ENCODE peak calls at places on chromosomes 16 and 17, in four cellular contexts. One of them, this sample, is unnamed.

GRCh38 chr17:46274238-46274637 is 20.7 kb upstream of the LRRC37A start:
- DNase-seq in H1: peak
- DNase-seq in HCT116: no peak
- DNase-seq in tibial nerve: no peak
- DNase-seq in this sample: no peak

GRCh38 chr17:47729486-47729885 is 3.5 kb upstream of the TBX21 start:
- DNase-seq in tibial nerve: no peak
- DNase-seq in HCT116: no peak
- DNase-seq in H1: no peak
- DNase-seq in this sample: no peak

GRCh38 chr17:35766903-35767510 is 6.3 kb downstream of the C17orf50 start:
- DNase-seq in H1: no peak
- DNase-seq in HCT116: no peak
- DNase-seq in tibial nerve: no peak
- DNase-seq in this sample: no peak

GRCh38 chr16:70428178-70428998 is 10.5 kb downstream of the ST3GAL2 start:
- DNase-seq in HCT116: peak
- DNase-seq in tibial nerve: peak
- DNase-seq in H1: peak
- DNase-seq in this sample: peak

GRCh38 chr16:87541882-87542234 is 49.0 kb upstream of the ZCCHC14 start:
- DNase-seq in tibial nerve: no peak
- DNase-seq in HCT116: no peak
- DNase-seq in H1: no peak
- DNase-seq in this sample: no peak

GRCh38 chr17:63476857-63477470 is at the start of gene ACE:
- DNase-seq in HCT116: no peak
- DNase-seq in H1: peak
- DNase-seq in tibial nerve: no peak
- DNase-seq in this sample: no peak

GRCh38 chr17:7211512-7212277 is 7.9 kb downstream of the DLG4 start:
- DNase-seq in H1: no peak
- DNase-seq in tibial nerve: no peak
- DNase-seq in HCT116: no peak
- DNase-seq in this sample: no peak

GRCh38 chr17:7552621-7553051 is 3.8 kb downstream of the TNFSF12 start:
- DNase-seq in tibial nerve: no peak
- DNase-seq in H1: no peak
- DNase-seq in HCT116: no peak
- DNase-seq in this sample: no peak

GRCh38 chr16:8493885-8494487 is 96.3 kb downstream of the TMEM114 start:
- DNase-seq in tibial nerve: no peak
- DNase-seq in H1: peak
- DNase-seq in HCT116: no peak
- DNase-seq in this sample: no peak

GRCh38 chr16:81901483-81901882 is 109.8 kb downstream of the SDR42E1 start:
- DNase-seq in H1: no peak
- DNase-seq in tibial nerve: no peak
- DNase-seq in HCT116: no peak
- DNase-seq in this sample: no peak

GRCh38 chr16:86994215-86994614 is 323.0 kb downstream of the C16orf95 start:
- DNase-seq in H1: no peak
- DNase-seq in tibial nerve: no peak
- DNase-seq in HCT116: no peak
- DNase-seq in this sample: no peak

GRCh38 chr17:32265192-32265895 is at the start of gene RHBDL3:
- DNase-seq in H1: no peak
- DNase-seq in HCT116: no peak
- DNase-seq in tibial nerve: no peak
- DNase-seq in this sample: peak

GRCh38 chr16:85354623-85355514 is 242.6 kb upstream of the CIBAR2 start:
- DNase-seq in tibial nerve: no peak
- DNase-seq in H1: no peak
- DNase-seq in HCT116: no peak
- DNase-seq in this sample: no peak

DNA sequence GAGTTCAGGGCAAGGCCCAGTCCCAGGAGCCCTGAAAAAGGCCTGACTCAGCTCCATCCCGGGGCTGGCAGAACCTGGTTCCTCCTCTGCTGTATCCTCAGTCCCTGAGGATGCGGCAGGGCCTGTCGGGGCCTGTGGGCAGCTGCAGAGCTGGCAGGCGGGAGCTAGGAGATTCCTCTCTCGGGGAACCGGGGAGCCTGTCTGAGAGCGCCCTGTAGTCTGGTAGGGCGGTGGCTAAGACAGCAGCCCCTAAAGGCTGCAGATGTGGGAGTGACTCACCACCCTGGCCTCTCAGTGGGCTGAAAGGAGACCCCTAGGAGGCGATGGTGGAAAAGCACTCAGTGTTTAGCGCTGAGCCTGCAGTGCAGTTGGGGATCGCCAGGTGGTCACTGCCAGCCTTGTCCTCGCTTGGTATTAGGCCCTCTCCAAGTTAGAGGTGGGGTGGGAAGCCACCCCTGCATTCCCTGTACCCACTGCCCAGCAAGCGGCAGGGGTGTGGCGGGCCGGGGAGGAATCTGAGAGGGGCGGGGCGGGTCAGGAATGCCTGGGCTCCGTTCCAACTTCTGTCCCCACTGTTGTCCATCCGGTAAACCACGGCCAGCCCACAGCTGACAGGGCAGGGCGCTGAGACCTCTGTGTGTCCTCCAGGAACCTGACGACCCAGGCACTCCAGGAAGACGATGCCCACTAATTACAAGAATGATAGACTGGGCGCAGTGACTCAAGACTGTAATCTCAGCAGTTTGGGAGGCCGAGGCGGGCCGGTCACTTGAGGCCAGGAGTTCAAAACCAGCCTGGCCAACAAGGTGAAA is 29.5 kb upstream of the CDH1 start:
- DNase-seq in tibial nerve: no peak
- DNase-seq in H1: peak
- DNase-seq in HCT116: peak
- DNase-seq in this sample: no peak
- TF ChIP-seq CTCF in tibial nerve: no peak
- TF ChIP-seq CTCF in H1: peak
- TF ChIP-seq CTCF in HCT116: peak
- TF ChIP-seq CTCF in this sample: no peak

DNA sequence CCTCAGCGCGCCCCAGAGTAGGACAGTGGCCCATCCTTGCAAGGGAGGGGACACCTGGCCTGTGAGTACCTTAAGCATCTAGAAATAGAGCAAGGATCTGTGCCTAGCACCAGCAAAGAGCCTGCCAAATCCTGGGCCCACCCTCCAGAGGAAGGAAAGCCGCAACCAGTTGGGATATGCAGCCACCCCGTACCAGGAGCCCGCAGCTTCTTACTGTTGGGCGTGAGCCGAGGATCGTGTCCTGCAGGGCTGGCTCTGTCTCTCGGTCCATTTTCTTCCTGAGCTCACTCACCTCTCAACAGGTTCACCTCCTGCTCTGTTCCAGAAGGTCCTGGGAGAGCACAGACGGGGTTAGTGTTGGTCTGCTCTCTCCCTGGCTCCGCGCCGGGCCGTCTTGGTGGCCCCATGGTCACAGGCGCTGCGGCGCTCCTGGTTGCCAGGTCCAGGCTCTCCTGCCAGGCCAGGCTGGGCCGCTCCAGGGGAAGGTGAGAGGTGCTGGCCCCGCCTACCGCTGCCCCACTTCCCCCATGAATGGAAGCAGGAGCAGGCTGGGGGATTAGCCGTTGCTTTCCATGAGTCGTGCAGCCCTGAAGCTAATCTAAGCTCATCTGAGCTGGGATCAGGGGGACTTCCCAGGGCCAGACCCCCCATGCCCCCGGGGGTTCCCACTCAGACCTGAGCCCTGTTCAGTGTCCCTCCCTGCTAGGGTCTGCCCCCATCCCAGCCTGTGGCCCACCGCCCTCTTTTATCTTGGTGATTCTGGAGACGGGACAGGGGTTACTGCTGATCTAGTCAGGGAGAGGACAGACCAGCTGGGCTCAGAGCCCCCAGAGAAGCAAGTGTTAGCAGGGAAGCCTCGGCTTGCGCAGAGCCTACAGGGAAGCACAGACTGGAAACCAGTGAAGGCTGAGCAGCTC is 12.7 kb downstream of the ENDOV start:
- DNase-seq in tibial nerve: no peak
- DNase-seq in H1: peak
- DNase-seq in HCT116: no peak
- DNase-seq in this sample: peak
- TF ChIP-seq POLR2A in tibial nerve: no peak
- TF ChIP-seq POLR2A in H1: no peak
- TF ChIP-seq POLR2A in HCT116: no peak
- TF ChIP-seq POLR2A in this sample: no peak

DNA sequence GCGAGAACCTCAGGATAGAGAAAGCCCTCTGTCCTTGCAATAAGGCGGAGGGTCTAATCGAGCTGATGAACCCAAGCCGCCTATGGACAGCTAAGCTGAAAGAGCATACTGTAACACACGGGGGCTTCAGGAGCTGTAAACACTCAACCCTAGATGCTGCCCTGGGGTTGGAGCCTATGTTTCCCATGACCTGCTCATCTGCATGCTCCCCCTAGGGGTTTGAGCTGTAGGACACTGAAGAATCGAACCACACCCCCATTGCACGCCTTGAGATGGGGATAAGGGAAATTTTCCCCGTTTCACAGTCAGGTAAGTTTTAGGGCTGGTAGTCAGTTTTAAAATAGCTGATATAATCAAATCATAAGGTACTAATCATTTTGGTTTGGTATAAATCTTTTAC is 675.6 kb upstream of the CDH8 start:
- DNase-seq in tibial nerve: no peak
- DNase-seq in H1: peak
- DNase-seq in HCT116: no peak
- DNase-seq in this sample: no peak
- TF ChIP-seq CTCF in tibial nerve: no peak
- TF ChIP-seq CTCF in H1: peak
- TF ChIP-seq CTCF in HCT116: no peak
- TF ChIP-seq CTCF in this sample: no peak

GRCh38 chr16:9852003-9852402 is 330.2 kb downstream of the GRIN2A start:
- DNase-seq in H1: no peak
- DNase-seq in tibial nerve: no peak
- DNase-seq in HCT116: no peak
- DNase-seq in this sample: no peak
- TF ChIP-seq POLR2A in H1: no peak
- TF ChIP-seq POLR2A in tibial nerve: no peak
- TF ChIP-seq POLR2A in HCT116: no peak
- TF ChIP-seq POLR2A in this sample: no peak

DNA sequence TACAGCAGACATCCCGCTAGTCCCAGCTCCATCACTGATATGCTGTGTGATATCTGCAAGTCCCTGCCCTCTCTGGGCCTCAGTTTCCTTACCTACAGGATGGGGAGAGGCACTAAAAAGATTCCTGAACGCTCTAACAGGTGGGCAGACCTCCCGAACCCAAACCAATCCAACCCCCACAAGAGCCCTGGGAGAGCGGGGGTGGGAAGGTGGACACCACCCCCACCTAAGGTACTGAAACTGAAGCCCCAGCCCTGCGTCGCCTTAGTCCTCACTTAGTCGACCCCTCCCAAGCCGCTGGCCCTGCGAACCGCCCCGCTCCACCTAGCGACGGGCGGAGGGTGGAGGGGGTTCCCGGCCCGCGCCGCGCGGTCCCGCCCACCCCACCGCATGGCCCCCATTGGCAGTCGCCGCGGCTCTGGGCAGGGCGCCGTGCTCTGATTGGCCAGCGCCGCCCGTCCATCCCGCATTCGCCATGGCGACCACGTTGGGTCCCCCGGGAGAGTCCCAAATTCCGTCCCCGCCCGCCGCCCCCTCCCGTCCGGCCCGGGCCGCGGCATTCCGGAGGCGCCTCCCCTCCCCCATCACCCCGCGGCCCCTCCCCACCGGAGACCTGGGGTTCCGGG is 578 bp downstream of the CCDC102A start:
- DNase-seq in tibial nerve: peak
- DNase-seq in H1: peak
- DNase-seq in HCT116: peak
- DNase-seq in this sample: peak
- TF ChIP-seq CTCF in tibial nerve: no peak
- TF ChIP-seq CTCF in H1: peak
- TF ChIP-seq CTCF in HCT116: no peak
- TF ChIP-seq CTCF in this sample: peak

DNA sequence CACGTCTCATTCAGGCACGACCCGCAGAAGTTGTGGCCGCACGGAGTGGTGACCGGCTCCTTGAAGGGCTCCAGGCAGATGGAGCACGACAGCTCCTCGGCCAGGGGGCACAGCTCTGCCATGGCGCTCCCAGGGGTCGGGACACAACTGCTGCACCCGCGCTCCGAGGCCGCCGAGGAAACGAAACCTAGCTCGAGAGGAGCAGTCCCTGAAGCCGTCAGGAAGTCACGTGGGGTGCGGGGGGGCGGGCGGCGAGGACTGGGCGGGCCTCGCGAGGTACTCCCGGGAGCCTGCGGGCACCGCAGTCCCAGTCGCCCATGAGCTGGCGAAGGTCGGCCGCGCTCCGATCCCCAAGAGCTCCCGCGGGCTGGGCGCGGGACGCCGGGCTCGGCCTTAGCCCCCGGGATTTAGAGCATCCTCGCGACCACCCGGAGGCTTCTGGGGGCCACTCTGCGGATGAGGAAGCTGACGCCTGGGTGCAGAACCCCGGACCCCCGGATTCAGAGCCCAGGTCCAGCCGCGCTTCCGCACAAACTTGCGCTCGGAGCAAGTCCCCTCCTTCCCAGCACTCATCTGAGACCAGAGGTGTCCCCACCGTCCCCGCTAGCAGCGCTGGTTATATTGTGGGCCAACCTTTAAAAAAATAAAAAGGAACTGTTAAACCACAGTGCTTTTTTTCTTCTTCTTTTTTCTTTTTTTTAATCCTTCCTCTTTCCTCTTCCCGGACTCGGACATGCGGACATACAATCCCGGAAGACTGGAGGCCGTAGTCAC is at the start of gene TRIM25:
- DNase-seq in HCT116: peak
- DNase-seq in tibial nerve: peak
- DNase-seq in H1: peak
- DNase-seq in this sample: peak
- TF ChIP-seq POLR2A in HCT116: peak
- TF ChIP-seq POLR2A in tibial nerve: peak
- TF ChIP-seq POLR2A in H1: peak
- TF ChIP-seq POLR2A in this sample: peak

This sample was measured in ovary.